ENCODE peak calls at places on chromosome 19, in eight cellular contexts. One of them, this sample, is unnamed.

GRCh38 chr19:33390120-33390907 is 16.8 kb downstream of the CEBPG start:
- DNase-seq in mesendoderm: no peak
- DNase-seq in neural progenitor cell: no peak
- DNase-seq in thyroid gland: peak
- DNase-seq in left lung: peak
- DNase-seq in PC-9: no peak
- DNase-seq in GM12865: no peak
- DNase-seq in thoracic aorta: no peak
- DNase-seq in this sample: peak

GRCh38 chr19:8321760-8322637 is 703 bp downstream of the RPS28 start:
- DNase-seq in mesendoderm: no peak
- DNase-seq in neural progenitor cell: no peak
- DNase-seq in thyroid gland: no peak
- DNase-seq in left lung: no peak
- DNase-seq in PC-9: no peak
- DNase-seq in GM12865: peak
- DNase-seq in thoracic aorta: no peak
- DNase-seq in this sample: no peak

GRCh38 chr19:7122701-7123100 is 53.2 kb downstream of the ZNF557 start:
- DNase-seq in mesendoderm: no peak
- DNase-seq in neural progenitor cell: no peak
- DNase-seq in thyroid gland: no peak
- DNase-seq in left lung: no peak
- DNase-seq in PC-9: no peak
- DNase-seq in GM12865: no peak
- DNase-seq in thoracic aorta: no peak
- DNase-seq in this sample: no peak

GRCh38 chr19:44260343-44260681 is 626 bp downstream of the ZNF233 start:
- DNase-seq in mesendoderm: peak
- DNase-seq in neural progenitor cell: peak
- DNase-seq in thyroid gland: no peak
- DNase-seq in left lung: no peak
- DNase-seq in PC-9: no peak
- DNase-seq in GM12865: no peak
- DNase-seq in thoracic aorta: no peak
- DNase-seq in this sample: no peak

GRCh38 chr19:58261968-58262921 is 16.5 kb upstream of the ZNF8 start:
- DNase-seq in mesendoderm: peak
- DNase-seq in neural progenitor cell: no peak
- DNase-seq in thyroid gland: no peak
- DNase-seq in left lung: no peak
- DNase-seq in PC-9: no peak
- DNase-seq in GM12865: peak
- DNase-seq in thoracic aorta: no peak
- DNase-seq in this sample: no peak

GRCh38 chr19:15538774-15539173 is 30.4 kb downstream of the CYP4F22 start:
- DNase-seq in mesendoderm: no peak
- DNase-seq in neural progenitor cell: no peak
- DNase-seq in thyroid gland: no peak
- DNase-seq in left lung: no peak
- DNase-seq in PC-9: no peak
- DNase-seq in GM12865: peak
- DNase-seq in thoracic aorta: no peak
- DNase-seq in this sample: no peak

GRCh38 chr19:13441810-13442512 is 64.3 kb downstream of the CACNA1A start:
- DNase-seq in mesendoderm: peak
- DNase-seq in neural progenitor cell: peak
- DNase-seq in thyroid gland: peak
- DNase-seq in left lung: no peak
- DNase-seq in PC-9: peak
- DNase-seq in GM12865: peak
- DNase-seq in thoracic aorta: no peak
- DNase-seq in this sample: no peak

GRCh38 chr19:46745521-46746280 is at the start of gene FKRP:
- DNase-seq in mesendoderm: no peak
- DNase-seq in neural progenitor cell: peak
- DNase-seq in thyroid gland: peak
- DNase-seq in left lung: no peak
- DNase-seq in PC-9: peak
- DNase-seq in GM12865: no peak
- DNase-seq in thoracic aorta: no peak
- DNase-seq in this sample: no peak

GRCh38 chr19:53879145-53880037 is 2.6 kb upstream of the PRKCG start:
- DNase-seq in mesendoderm: peak
- DNase-seq in neural progenitor cell: peak
- DNase-seq in thyroid gland: peak
- DNase-seq in left lung: peak
- DNase-seq in PC-9: peak
- DNase-seq in GM12865: no peak
- DNase-seq in thoracic aorta: peak
- DNase-seq in this sample: peak

GRCh38 chr19:46659151-46660007 is 1.6 kb downstream of the DACT3 start:
- DNase-seq in mesendoderm: peak
- DNase-seq in neural progenitor cell: peak
- DNase-seq in thyroid gland: peak
- DNase-seq in left lung: peak
- DNase-seq in PC-9: peak
- DNase-seq in GM12865: no peak
- DNase-seq in thoracic aorta: no peak
- DNase-seq in this sample: peak

GRCh38 chr19:38478273-38478971 is 44.9 kb downstream of the RYR1 start:
- DNase-seq in mesendoderm: peak
- DNase-seq in neural progenitor cell: peak
- DNase-seq in thyroid gland: no peak
- DNase-seq in left lung: no peak
- DNase-seq in PC-9: peak
- DNase-seq in GM12865: peak
- DNase-seq in thoracic aorta: no peak
- DNase-seq in this sample: no peak

GRCh38 chr19:51480590-51480989 is 2.3 kb downstream of the CEACAM18 start:
- DNase-seq in mesendoderm: peak
- DNase-seq in neural progenitor cell: peak
- DNase-seq in thyroid gland: no peak
- DNase-seq in left lung: no peak
- DNase-seq in PC-9: no peak
- DNase-seq in GM12865: peak
- DNase-seq in thoracic aorta: no peak
- DNase-seq in this sample: no peak

GRCh38 chr19:55635334-55635717 is 5.5 kb upstream of the ZNF580 start:
- DNase-seq in mesendoderm: no peak
- DNase-seq in neural progenitor cell: no peak
- DNase-seq in thyroid gland: no peak
- DNase-seq in left lung: no peak
- DNase-seq in PC-9: no peak
- DNase-seq in GM12865: no peak
- DNase-seq in thoracic aorta: no peak
- DNase-seq in this sample: no peak

GRCh38 chr19:47369923-47370625 is 21.0 kb downstream of the DHX34 start:
- DNase-seq in mesendoderm: no peak
- DNase-seq in neural progenitor cell: no peak
- DNase-seq in thyroid gland: no peak
- DNase-seq in left lung: peak
- DNase-seq in PC-9: peak
- DNase-seq in GM12865: no peak
- DNase-seq in thoracic aorta: no peak
- DNase-seq in this sample: peak

GRCh38 chr19:7415163-7415856 is 66.6 kb downstream of the ARHGEF18 start:
- DNase-seq in mesendoderm: no peak
- DNase-seq in neural progenitor cell: no peak
- DNase-seq in thyroid gland: peak
- DNase-seq in left lung: peak
- DNase-seq in PC-9: no peak
- DNase-seq in GM12865: no peak
- DNase-seq in thoracic aorta: no peak
- DNase-seq in this sample: peak

GRCh38 chr19:14519860-14520407 is 1.7 kb upstream of the DNAJB1 start:
- DNase-seq in mesendoderm: no peak
- DNase-seq in neural progenitor cell: no peak
- DNase-seq in thyroid gland: no peak
- DNase-seq in left lung: peak
- DNase-seq in PC-9: peak
- DNase-seq in GM12865: no peak
- DNase-seq in thoracic aorta: no peak
- DNase-seq in this sample: no peak

GRCh38 chr19:48752511-48753365 is at the start of gene FUT1:
- DNase-seq in mesendoderm: peak
- DNase-seq in neural progenitor cell: peak
- DNase-seq in thyroid gland: peak
- DNase-seq in left lung: peak
- DNase-seq in PC-9: peak
- DNase-seq in GM12865: peak
- DNase-seq in thoracic aorta: no peak
- DNase-seq in this sample: peak

GRCh38 chr19:46753420-46754155 is 7.3 kb upstream of the STRN4 start:
- DNase-seq in mesendoderm: peak
- DNase-seq in neural progenitor cell: peak
- DNase-seq in thyroid gland: peak
- DNase-seq in left lung: no peak
- DNase-seq in PC-9: peak
- DNase-seq in GM12865: peak
- DNase-seq in thoracic aorta: no peak
- DNase-seq in this sample: no peak

GRCh38 chr19:50459638-50460037 is 16.7 kb upstream of the EMC10 start:
- DNase-seq in mesendoderm: no peak
- DNase-seq in neural progenitor cell: no peak
- DNase-seq in thyroid gland: no peak
- DNase-seq in left lung: no peak
- DNase-seq in PC-9: no peak
- DNase-seq in GM12865: no peak
- DNase-seq in thoracic aorta: no peak
- DNase-seq in this sample: no peak

GRCh38 chr19:8017808-8018207 is 12.4 kb upstream of the ELAVL1 start:
- DNase-seq in mesendoderm: no peak
- DNase-seq in neural progenitor cell: peak
- DNase-seq in thyroid gland: no peak
- DNase-seq in left lung: no peak
- DNase-seq in PC-9: no peak
- DNase-seq in GM12865: peak
- DNase-seq in thoracic aorta: no peak
- DNase-seq in this sample: peak

GRCh38 chr19:10295305-10295846 is 5.6 kb downstream of the ICAM5 start:
- DNase-seq in mesendoderm: peak
- DNase-seq in neural progenitor cell: peak
- DNase-seq in thyroid gland: peak
- DNase-seq in left lung: peak
- DNase-seq in PC-9: no peak
- DNase-seq in GM12865: peak
- DNase-seq in thoracic aorta: no peak
- DNase-seq in this sample: peak
- H3K4me3 ChIP-seq in mesendoderm: no peak
- H3K4me3 ChIP-seq in neural progenitor cell: no peak
- H3K4me3 ChIP-seq in thyroid gland: peak
- H3K4me3 ChIP-seq in left lung: peak
- H3K4me3 ChIP-seq in PC-9: no peak
- H3K4me3 ChIP-seq in GM12865: peak
- H3K4me3 ChIP-seq in thoracic aorta: peak
- H3K4me3 ChIP-seq in this sample: peak

GRCh38 chr19:42121666-42122069 is 10.6 kb downstream of the POU2F2 start:
- DNase-seq in mesendoderm: peak
- DNase-seq in neural progenitor cell: no peak
- DNase-seq in thyroid gland: peak
- DNase-seq in left lung: peak
- DNase-seq in PC-9: peak
- DNase-seq in GM12865: peak
- DNase-seq in thoracic aorta: no peak
- DNase-seq in this sample: peak
- H3K4me3 ChIP-seq in mesendoderm: no peak
- H3K4me3 ChIP-seq in neural progenitor cell: no peak
- H3K4me3 ChIP-seq in thyroid gland: no peak
- H3K4me3 ChIP-seq in left lung: no peak
- H3K4me3 ChIP-seq in PC-9: no peak
- H3K4me3 ChIP-seq in GM12865: peak
- H3K4me3 ChIP-seq in thoracic aorta: no peak
- H3K4me3 ChIP-seq in this sample: no peak

GRCh38 chr19:18763674-18764590 is 27.2 kb downstream of the COMP start:
- DNase-seq in mesendoderm: no peak
- DNase-seq in neural progenitor cell: no peak
- DNase-seq in thyroid gland: peak
- DNase-seq in left lung: no peak
- DNase-seq in PC-9: peak
- DNase-seq in GM12865: no peak
- DNase-seq in thoracic aorta: no peak
- DNase-seq in this sample: peak

GRCh38 chr19:18761531-18762110 is 29.5 kb downstream of the COMP start:
- DNase-seq in mesendoderm: no peak
- DNase-seq in neural progenitor cell: no peak
- DNase-seq in thyroid gland: peak
- DNase-seq in left lung: no peak
- DNase-seq in PC-9: no peak
- DNase-seq in GM12865: no peak
- DNase-seq in thoracic aorta: no peak
- DNase-seq in this sample: no peak

GRCh38 chr19:18760440-18761383 is 30.4 kb downstream of the COMP start:
- DNase-seq in mesendoderm: no peak
- DNase-seq in neural progenitor cell: no peak
- DNase-seq in thyroid gland: no peak
- DNase-seq in left lung: no peak
- DNase-seq in PC-9: no peak
- DNase-seq in GM12865: no peak
- DNase-seq in thoracic aorta: no peak
- DNase-seq in this sample: no peak

GRCh38 chr19:18764591-18765051 is 26.5 kb downstream of the COMP start:
- DNase-seq in mesendoderm: no peak
- DNase-seq in neural progenitor cell: no peak
- DNase-seq in thyroid gland: no peak
- DNase-seq in left lung: no peak
- DNase-seq in PC-9: no peak
- DNase-seq in GM12865: no peak
- DNase-seq in thoracic aorta: no peak
- DNase-seq in this sample: no peak

GRCh38 chr19:18762125-18763023 is 28.7 kb downstream of the COMP start:
- DNase-seq in mesendoderm: peak
- DNase-seq in neural progenitor cell: no peak
- DNase-seq in thyroid gland: peak
- DNase-seq in left lung: peak
- DNase-seq in PC-9: peak
- DNase-seq in GM12865: no peak
- DNase-seq in thoracic aorta: no peak
- DNase-seq in this sample: peak
- H3K4me3 ChIP-seq in mesendoderm: no peak
- H3K4me3 ChIP-seq in neural progenitor cell: no peak
- H3K4me3 ChIP-seq in thyroid gland: no peak
- H3K4me3 ChIP-seq in left lung: no peak
- H3K4me3 ChIP-seq in PC-9: no peak
- H3K4me3 ChIP-seq in GM12865: no peak
- H3K4me3 ChIP-seq in thoracic aorta: peak
- H3K4me3 ChIP-seq in this sample: peak

DNA sequence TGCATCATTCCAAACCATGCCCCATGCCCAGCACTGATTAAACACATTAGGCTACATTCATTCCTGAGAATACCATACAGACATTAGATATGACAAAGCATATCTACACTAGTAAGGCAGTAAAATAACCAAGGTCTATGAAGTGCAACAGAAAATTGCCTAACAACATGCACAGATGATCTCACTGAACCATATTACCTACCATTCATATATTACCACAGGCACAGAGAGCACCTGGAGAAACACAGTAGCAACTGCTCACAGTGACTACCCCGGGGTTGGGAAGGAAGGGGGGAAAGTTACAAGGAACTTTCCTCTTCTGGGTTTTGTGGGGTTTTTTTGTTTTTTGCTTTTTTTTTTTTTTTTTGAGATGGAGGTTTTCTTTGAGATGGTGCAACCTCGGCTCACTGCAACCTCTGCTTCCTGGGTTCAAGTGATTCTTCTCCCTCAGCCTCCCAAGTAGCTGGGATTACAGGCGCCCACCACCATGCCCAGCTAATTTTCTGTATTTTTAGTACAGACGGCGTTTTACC is 669.6 kb downstream of the UQCRFS1 start:
- DNase-seq in mesendoderm: no peak
- DNase-seq in neural progenitor cell: no peak
- DNase-seq in thyroid gland: no peak
- DNase-seq in left lung: no peak
- DNase-seq in PC-9: no peak
- DNase-seq in GM12865: no peak
- DNase-seq in thoracic aorta: no peak
- DNase-seq in this sample: no peak
- H3K4me3 ChIP-seq in mesendoderm: no peak
- H3K4me3 ChIP-seq in neural progenitor cell: no peak
- H3K4me3 ChIP-seq in thyroid gland: no peak
- H3K4me3 ChIP-seq in left lung: no peak
- H3K4me3 ChIP-seq in PC-9: no peak
- H3K4me3 ChIP-seq in GM12865: no peak
- H3K4me3 ChIP-seq in thoracic aorta: no peak
- H3K4me3 ChIP-seq in this sample: no peak